ENCODE peak calls at places on chromosomes 4 and X, in six cellular contexts. D, R, Y, N, V and L are unnamed samples.

GRCh38 chr4:53682196-53682595 is 90.9 kb upstream of the LNX1 start:
- DNase-seq in D (no peak), R (no peak), Y (no peak), N (no peak), V (no peak), L (no peak)

GRCh38 chr4:82044141-82044993 is 329.4 kb downstream of the HNRNPD start:
- DNase-seq in D (no peak), R (no peak), Y (no peak), N (peak), V (no peak), L (no peak)

GRCh38 chr4:94826206-94826605 is 68.5 kb downstream of the BMPR1B start:
- DNase-seq in D (no peak), R (no peak), Y (no peak), N (no peak), V (no peak), L (no peak)

GRCh38 chrX:39705299-39705698 is 392.5 kb downstream of the BCOR start:
- DNase-seq in D (no peak), R (no peak), Y (no peak), N (no peak), V (no peak), L (no peak)

GRCh38 chr4:83631066-83631465 is 95.2 kb downstream of the GPAT3 start:
- DNase-seq in D (no peak), R (no peak), Y (no peak), N (no peak), V (no peak), L (no peak)

GRCh38 chr4:41580007-41580406 is 42.0 kb downstream of the LIMCH1 start:
- DNase-seq in D (no peak), R (no peak), Y (no peak), N (no peak), V (no peak), L (no peak)

GRCh38 chr4:82721819-82722423 is 76.7 kb downstream of the SCD5 start:
- DNase-seq in D (peak), R (no peak), Y (peak), N (no peak), V (no peak), L (no peak)

GRCh38 chr4:166293551-166293950 is 420.5 kb downstream of the TLL1 start:
- DNase-seq in D (no peak), R (no peak), Y (no peak), N (no peak), V (no peak), L (no peak)

DNA sequence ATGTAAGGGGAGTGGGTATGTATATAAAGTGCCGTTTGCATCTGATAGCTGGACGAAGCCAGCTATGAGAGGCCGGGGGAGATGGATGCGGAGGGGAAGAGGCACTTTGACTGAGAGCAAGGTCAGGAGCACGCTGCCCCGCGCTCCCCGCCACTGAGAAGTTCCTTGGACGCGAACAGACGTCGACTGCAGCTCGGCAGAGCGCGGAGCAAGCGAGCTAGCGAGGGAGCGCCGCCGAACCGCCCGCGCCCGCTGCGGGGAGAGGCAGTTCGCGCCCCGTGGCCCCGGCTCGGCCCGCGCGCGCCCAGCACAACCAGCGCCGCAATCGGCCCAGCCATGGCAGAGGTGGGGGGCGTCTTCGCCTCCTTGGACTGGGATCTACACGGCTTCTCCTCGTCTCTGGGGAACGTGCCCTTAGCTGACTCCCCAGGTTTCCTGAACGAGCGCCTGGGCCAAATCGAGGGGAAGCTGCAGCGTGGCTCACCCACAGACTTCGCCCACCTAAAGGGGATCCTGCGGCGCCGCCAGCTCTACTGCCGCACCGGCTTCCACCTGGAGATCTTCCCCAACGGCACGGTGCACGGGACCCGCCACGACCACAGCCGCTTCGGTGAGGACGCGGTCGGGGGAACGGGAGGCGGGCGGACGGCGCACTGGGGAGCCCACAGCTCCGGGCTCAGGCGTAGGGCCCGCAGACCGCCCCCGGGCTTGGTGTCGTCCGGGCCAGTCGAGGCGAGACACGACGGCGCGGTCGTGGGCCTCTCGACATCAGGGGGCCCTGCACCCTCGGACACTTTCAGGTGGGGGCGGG is at the start of gene FGF16:
- DNase-seq in D (no peak), R (no peak), Y (no peak), N (no peak), V (no peak), L (peak)
- TF ChIP-seq TAF1 in D (no peak), R (no peak), Y (no peak), N (no peak), V (no peak), L (no peak)

GRCh38 chrX:68832516-68833447 is 4.0 kb downstream of the EFNB1 start:
- DNase-seq in D (no peak), R (no peak), Y (no peak), N (no peak), V (no peak), L (no peak)

GRCh38 chrX:68830486-68831404 is 1.9 kb downstream of the EFNB1 start:
- DNase-seq in D (no peak), R (no peak), Y (no peak), N (no peak), V (no peak), L (peak)

GRCh38 chrX:68832101-68832416 is 3.2 kb downstream of the EFNB1 start:
- DNase-seq in D (no peak), R (no peak), Y (peak), N (no peak), V (no peak), L (no peak)

GRCh38 chrX:68829594-68830485 is 1.0 kb downstream of the EFNB1 start:
- DNase-seq in D (no peak), R (no peak), Y (no peak), N (no peak), V (no peak), L (peak)

DNA sequence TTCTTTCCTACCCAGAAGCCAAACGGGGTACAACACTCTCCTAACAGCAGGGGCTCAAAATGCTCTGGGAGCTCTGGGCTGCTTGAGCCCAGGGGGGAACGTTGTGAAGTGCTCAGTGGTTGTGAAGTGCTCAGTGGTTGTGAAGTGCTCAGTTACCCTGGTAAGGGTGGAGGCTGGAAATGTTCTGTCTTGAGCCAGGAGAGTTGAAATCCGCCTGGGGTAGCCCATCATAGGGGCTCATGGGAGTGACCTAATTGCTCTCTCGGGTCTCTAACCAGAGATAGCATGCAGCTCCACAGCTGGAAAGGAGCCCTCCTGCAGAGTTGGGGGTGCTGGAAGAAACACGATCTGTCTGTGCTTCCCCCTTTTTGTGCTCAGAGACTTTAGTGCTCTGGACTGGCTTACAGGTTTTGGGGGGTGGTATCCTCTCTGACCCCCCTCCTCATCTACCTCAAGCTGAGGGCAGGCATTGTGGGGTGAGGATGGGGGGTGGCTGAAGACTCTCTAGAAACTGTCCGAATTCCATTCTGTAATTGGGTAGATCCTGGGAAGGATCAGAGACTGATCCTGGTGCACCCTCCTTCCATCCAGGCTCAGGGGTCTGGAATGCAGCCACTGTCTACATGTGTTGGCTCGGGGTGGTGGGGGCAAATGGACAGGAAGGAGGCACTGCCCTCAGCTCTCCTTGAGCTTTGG is 2.7 kb downstream of the EFNB1 start:
- DNase-seq in D (no peak), R (no peak), Y (no peak), N (no peak), V (no peak), L (no peak)
- TF ChIP-seq POLR2AphosphoS5 in D (no peak), R (no peak), Y (no peak), N (peak), V (no peak), L (no peak)

GRCh38 chrX:47218280-47218919 is at the start of gene CDK16:
- DNase-seq in D (peak), R (peak), Y (peak), N (no peak), V (peak), L (peak)
- TF ChIP-seq POLR2A in D (no peak), R (peak), Y (peak), N (no peak), V (peak), L (peak)

GRCh38 chr4:116183241-116183640 is 902.1 kb downstream of the TRAM1L1 start:
- DNase-seq in D (no peak), R (no peak), Y (no peak), N (no peak), V (no peak), L (no peak)

GRCh38 chr4:116180056-116180690 is 905.2 kb downstream of the TRAM1L1 start:
- DNase-seq in D (no peak), R (no peak), Y (no peak), N (no peak), V (no peak), L (no peak)
- TF ChIP-seq TAF1 in D (no peak), R (no peak), Y (no peak), N (no peak), V (no peak), L (no peak)

DNA sequence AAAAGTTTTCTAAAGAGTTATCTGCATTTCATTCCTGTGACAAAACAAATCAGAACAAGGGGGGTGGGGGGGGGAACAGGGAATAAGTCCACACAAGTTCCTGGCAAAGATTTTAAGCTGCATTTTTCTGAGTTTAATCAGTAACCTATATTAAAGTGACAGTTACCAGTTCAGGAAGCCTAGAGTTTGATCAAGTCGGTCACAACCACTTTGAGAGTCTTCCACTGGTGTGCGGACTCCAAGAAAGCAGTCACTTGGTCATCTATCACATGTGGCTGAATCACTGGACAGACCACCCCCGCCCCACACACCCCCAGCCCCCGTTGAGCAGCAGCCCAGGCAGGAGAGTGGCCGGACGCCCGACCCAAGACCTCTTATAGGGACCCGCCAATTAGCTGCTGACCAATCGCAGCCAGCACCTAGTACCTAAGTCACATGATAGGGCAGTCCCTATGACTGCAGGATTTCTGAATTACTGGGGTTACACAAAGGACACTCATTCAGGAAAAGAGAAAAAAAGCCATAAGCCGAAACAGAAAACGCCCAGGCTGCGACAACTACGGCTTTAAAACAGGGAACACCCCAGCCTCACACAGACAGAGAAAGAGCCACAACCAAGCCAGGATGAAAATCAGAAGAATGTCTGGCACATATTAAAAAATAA is 569.4 kb upstream of the DIPK2B start:
- DNase-seq in D (peak), R (peak), Y (peak), N (no peak), V (peak), L (peak)
- TF ChIP-seq POLR2AphosphoS5 in D (no peak), R (peak), Y (peak), N (no peak), V (peak), L (no peak)

GRCh38 chr4:30719363-30720020 is 677 bp upstream of the PCDH7 start:
- DNase-seq in D (no peak), R (no peak), Y (no peak), N (no peak), V (no peak), L (peak)
- TF ChIP-seq POLR2A in D (no peak), R (no peak), Y (no peak), N (no peak), V (no peak), L (no peak)

GRCh38 chr4:182531555-182532162 is 288.5 kb downstream of the TENM3 start:
- DNase-seq in D (no peak), R (no peak), Y (no peak), N (no peak), V (no peak), L (no peak)

GRCh38 chr4:182530451-182530850 is 287.2 kb downstream of the TENM3 start:
- DNase-seq in D (no peak), R (no peak), Y (no peak), N (no peak), V (no peak), L (no peak)

GRCh38 chr4:182537031-182537617 is 293.9 kb downstream of the TENM3 start:
- DNase-seq in D (no peak), R (no peak), Y (no peak), N (no peak), V (no peak), L (no peak)

GRCh38 chr4:182536221-182536620 is 293.0 kb downstream of the TENM3 start:
- DNase-seq in D (no peak), R (no peak), Y (no peak), N (no peak), V (no peak), L (no peak)

DNA sequence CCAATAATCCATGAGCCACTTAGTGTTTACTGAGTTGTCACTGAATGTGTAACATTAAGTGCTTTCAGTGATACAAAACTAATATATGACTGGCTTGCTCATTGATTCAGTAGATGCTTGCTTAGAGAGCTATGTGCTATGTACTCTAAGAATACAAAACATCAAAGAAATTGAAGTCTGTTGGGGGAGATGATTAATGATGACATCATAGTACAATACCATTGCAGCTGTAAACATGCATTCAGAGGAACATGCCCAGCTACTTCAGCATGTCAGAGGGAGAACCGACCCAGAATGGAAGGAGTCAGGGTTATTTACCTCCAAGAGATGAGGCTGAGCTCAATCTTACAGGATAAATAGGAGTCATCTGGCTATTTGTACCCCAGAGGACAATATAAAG is 290.7 kb downstream of the TENM3 start:
- DNase-seq in D (no peak), R (no peak), Y (no peak), N (no peak), V (no peak), L (no peak)
- TF ChIP-seq TAF1 in D (no peak), R (no peak), Y (no peak), N (no peak), V (no peak), L (no peak)

GRCh38 chr4:185723619-185724150 is 88.3 kb downstream of the SORBS2 start:
- DNase-seq in D (no peak), R (no peak), Y (no peak), N (no peak), V (no peak), L (no peak)
- TF ChIP-seq POLR2AphosphoS5 in D (no peak), R (no peak), Y (no peak), N (no peak), V (no peak), L (no peak)

GRCh38 chrX:19372170-19373033 is 28.7 kb downstream of the PDHA1 start:
- DNase-seq in D (peak), R (no peak), Y (peak), N (no peak), V (peak), L (peak)
- TF ChIP-seq POLR2A in D (no peak), R (no peak), Y (no peak), N (no peak), V (no peak), L (no peak)

GRCh38 chrX:108186811-108187210 is 95.2 kb downstream of the ATG4A start:
- DNase-seq in D (peak), R (no peak), Y (no peak), N (no peak), V (no peak), L (no peak)
- TF ChIP-seq TAF1 in D (no peak), R (no peak), Y (no peak), N (no peak), V (no peak), L (no peak)